ENCODE peak calls at places on chromosome 9, in ten cellular contexts. S, J, Y, C, X, F, D, N, H and L are unnamed samples.

GRCh38 chr9:104997536-104997935 is 69.6 kb upstream of the ABCA1 start:
- DNase-seq in S (no peak), J (no peak), Y (no peak), C (no peak), X (no peak), F (no peak), D (no peak), N (no peak), H (no peak), L (no peak)

GRCh38 chr9:96612105-96612965 is 7.3 kb downstream of the CDC14B start:
- DNase-seq in S (no peak), J (no peak), Y (peak), C (peak), X (peak), F (no peak), D (peak), N (peak), H (peak), L (peak)

GRCh38 chr9:842918-843468 is 1.5 kb downstream of the DMRT1 start:
- DNase-seq in S (no peak), J (no peak), Y (no peak), C (no peak), X (no peak), F (no peak), D (no peak), N (no peak), H (no peak), L (no peak)

GRCh38 chr9:15087031-15087417 is 176.8 kb upstream of the FREM1 start:
- DNase-seq in S (no peak), J (no peak), Y (peak), C (no peak), X (no peak), F (no peak), D (no peak), N (no peak), H (no peak), L (no peak)

GRCh38 chr9:18520395-18520794 is 46.4 kb downstream of the ADAMTSL1 start:
- DNase-seq in S (no peak), J (no peak), Y (no peak), C (peak), X (no peak), F (no peak), D (no peak), N (peak), H (no peak), L (no peak)

GRCh38 chr9:135971892-135972291 is 10.7 kb upstream of the UBAC1 start:
- DNase-seq in S (no peak), J (peak), Y (no peak), C (no peak), X (no peak), F (no peak), D (peak), N (no peak), H (no peak), L (no peak)

GRCh38 chr9:116051528-116051927 is 102.1 kb upstream of the PAPPA start:
- DNase-seq in S (no peak), J (no peak), Y (no peak), C (no peak), X (no peak), F (no peak), D (no peak), N (no peak), H (no peak), L (no peak)

GRCh38 chr9:129891519-129891918 is 56.3 kb downstream of the USP20 start:
- DNase-seq in S (no peak), J (no peak), Y (no peak), C (no peak), X (no peak), F (no peak), D (no peak), N (no peak), H (no peak), L (no peak)

GRCh38 chr9:83106772-83107171 is 43.8 kb upstream of the RASEF start:
- DNase-seq in S (no peak), J (no peak), Y (no peak), C (no peak), X (no peak), F (no peak), D (no peak), N (no peak), H (no peak), L (no peak)

GRCh38 chr9:90999425-91000397 is 198.1 kb downstream of the SYK start:
- DNase-seq in S (no peak), J (no peak), Y (peak), C (peak), X (no peak), F (no peak), D (peak), N (no peak), H (no peak), L (peak)

GRCh38 chr9:10232352-10232930 is 380.4 kb downstream of the PTPRD start:
- DNase-seq in S (no peak), J (no peak), Y (peak), C (no peak), X (no peak), F (no peak), D (peak), N (peak), H (no peak), L (no peak)

GRCh38 chr9:129619787-129620668 is 873 bp downstream of the C9orf50 start:
- DNase-seq in S (no peak), J (peak), Y (no peak), C (no peak), X (no peak), F (no peak), D (no peak), N (no peak), H (no peak), L (no peak)

GRCh38 chr9:86407022-86407421 is 52.8 kb upstream of the TUT7 start:
- DNase-seq in S (no peak), J (no peak), Y (no peak), C (no peak), X (no peak), F (peak), D (peak), N (peak), H (no peak), L (peak)

GRCh38 chr9:33734911-33735310 is 60.5 kb upstream of the PRSS3 start:
- DNase-seq in S (no peak), J (no peak), Y (no peak), C (no peak), X (no peak), F (no peak), D (peak), N (no peak), H (no peak), L (no peak)

GRCh38 chr9:81562221-81563019 is 126.9 kb downstream of the TLE1 start:
- DNase-seq in S (no peak), J (peak), Y (peak), C (no peak), X (no peak), F (peak), D (peak), N (peak), H (no peak), L (peak)

GRCh38 chr9:20441704-20442423 is 180.4 kb downstream of the MLLT3 start:
- DNase-seq in S (no peak), J (no peak), Y (no peak), C (no peak), X (no peak), F (no peak), D (no peak), N (no peak), H (no peak), L (no peak)

GRCh38 chr9:106890621-106891020 is 27.7 kb downstream of the ZNF462 start:
- DNase-seq in S (no peak), J (no peak), Y (no peak), C (no peak), X (no peak), F (no peak), D (peak), N (peak), H (no peak), L (no peak)

GRCh38 chr9:114761515-114761914 is 44.3 kb downstream of the TNFSF15 start:
- DNase-seq in S (no peak), J (no peak), Y (no peak), C (no peak), X (no peak), F (no peak), D (no peak), N (no peak), H (no peak), L (no peak)

GRCh38 chr9:25703826-25704357 is 25.6 kb upstream of the TUSC1 start:
- DNase-seq in S (no peak), J (no peak), Y (no peak), C (no peak), X (no peak), F (no peak), D (no peak), N (no peak), H (no peak), L (peak)

GRCh38 chr9:107174441-107174840 is 108.6 kb upstream of the RAD23B start:
- DNase-seq in S (no peak), J (no peak), Y (no peak), C (no peak), X (no peak), F (no peak), D (no peak), N (peak), H (no peak), L (no peak)

GRCh38 chr9:121675381-121675780 is 23.9 kb downstream of the DAB2IP start:
- DNase-seq in S (no peak), J (peak), Y (no peak), C (no peak), X (no peak), F (no peak), D (no peak), N (no peak), H (no peak), L (no peak)

GRCh38 chr9:121694001-121694400 is 42.6 kb downstream of the DAB2IP start:
- DNase-seq in S (no peak), J (no peak), Y (no peak), C (no peak), X (no peak), F (no peak), D (no peak), N (no peak), H (no peak), L (no peak)

GRCh38 chr9:126724226-126724625 is 80.6 kb upstream of the ZBTB43 start:
- DNase-seq in S (no peak), J (peak), Y (no peak), C (no peak), X (no peak), F (no peak), D (peak), N (no peak), H (no peak), L (no peak)

GRCh38 chr9:33239922-33240321 is at the start of gene SPINK4:
- DNase-seq in S (peak), J (no peak), Y (no peak), C (no peak), X (no peak), F (no peak), D (no peak), N (no peak), H (no peak), L (no peak)

GRCh38 chr9:136597965-136598364 is 52.1 kb upstream of the NOTCH1 start:
- DNase-seq in S (no peak), J (peak), Y (no peak), C (no peak), X (no peak), F (no peak), D (no peak), N (no peak), H (no peak), L (no peak)

GRCh38 chr9:2816476-2817141 is 27.3 kb downstream of the PUM3 start:
- DNase-seq in S (no peak), J (peak), Y (peak), C (no peak), X (no peak), F (no peak), D (no peak), N (peak), H (no peak), L (no peak)

GRCh38 chr9:36041491-36041890 is 4.8 kb downstream of the RECK start:
- DNase-seq in S (peak), J (no peak), Y (no peak), C (no peak), X (no peak), F (no peak), D (no peak), N (no peak), H (no peak), L (no peak)

GRCh38 chr9:811101-811531 is 30.4 kb upstream of the DMRT1 start:
- DNase-seq in S (no peak), J (no peak), Y (no peak), C (no peak), X (no peak), F (no peak), D (peak), N (peak), H (no peak), L (no peak)

GRCh38 chr9:94818196-94818541 is 91.7 kb downstream of the AOPEP start:
- DNase-seq in S (no peak), J (no peak), Y (no peak), C (no peak), X (no peak), F (no peak), D (peak), N (no peak), H (no peak), L (no peak)

GRCh38 chr9:18393340-18394130 is 80.4 kb upstream of the ADAMTSL1 start:
- DNase-seq in S (peak), J (peak), Y (peak), C (peak), X (no peak), F (peak), D (peak), N (peak), H (peak), L (peak)

GRCh38 chr9:116391306-116391900 is 237.8 kb downstream of the PAPPA start:
- DNase-seq in S (no peak), J (no peak), Y (no peak), C (no peak), X (no peak), F (no peak), D (peak), N (peak), H (peak), L (peak)

GRCh38 chr9:121503443-121503842 is 3.8 kb upstream of the GGTA1 start:
- DNase-seq in S (peak), J (no peak), Y (no peak), C (no peak), X (no peak), F (no peak), D (no peak), N (no peak), H (no peak), L (no peak)

GRCh38 chr9:34334337-34334824 is 5.0 kb downstream of the NUDT2 start:
- DNase-seq in S (no peak), J (no peak), Y (peak), C (no peak), X (peak), F (no peak), D (no peak), N (no peak), H (no peak), L (no peak)